ENCODE peak calls at places on chromosome 3, in ten cellular contexts. Z is fibroblast of the aortic adventitia, R is MCF 10A, V is astrocyte of the cerebellum, K is left cardiac atrium, W is immature natural killer cell, E is spleen, N is iPS-NIHi11, T is HAP-1, U is CD14-positive monocyte. A is an unnamed sample.

GRCh38 chr3:64451283-64452012 is 226.2 kb upstream of the PRICKLE2 start:
- DNase-seq in Z (no peak), R (no peak), V (no peak), K (no peak), W (no peak), E (no peak), N (no peak), T (no peak), U (no peak), A (no peak)

GRCh38 chr3:177050466-177051237 is 146.6 kb downstream of the TBL1XR1 start:
- DNase-seq in Z (peak; percentile 78), R (peak; percentile 53), V (peak; percentile 35), K (no peak), W (peak; percentile 41), E (no peak), N (no peak), T (no peak), U (no peak), A (no peak)

GRCh38 chr3:165507576-165507975 is 311.4 kb upstream of the SLITRK3 start:
- DNase-seq in Z (no peak), R (no peak), V (no peak), K (no peak), W (no peak), E (no peak), N (no peak), T (no peak), U (no peak), A (no peak)

GRCh38 chr3:122794779-122795673 is at the start of gene SLC49A4:
- DNase-seq in Z (peak; percentile 59), R (peak; percentile 87), V (peak; percentile 34), K (peak; percentile 79), W (peak; percentile 83), E (peak; percentile 95), N (peak; percentile 92), T (peak; percentile 87), U (peak; percentile 87), A (peak; percentile 91)

GRCh38 chr3:44902628-44903027 is 28.2 kb downstream of the TGM4 start:
- DNase-seq in Z (peak; percentile 41), R (no peak), V (no peak), K (no peak), W (no peak), E (no peak), N (no peak), T (no peak), U (no peak), A (no peak)

GRCh38 chr3:161221881-161222600 is 930 bp downstream of the NMD3 start:
- DNase-seq in Z (peak; percentile 48), R (peak; percentile 36), V (no peak), K (peak; percentile 27), W (no peak), E (no peak), N (no peak), T (peak; percentile 22), U (no peak), A (no peak)

GRCh38 chr3:43499256-43499655 is 122.6 kb downstream of the ANO10 start:
- DNase-seq in Z (no peak), R (no peak), V (no peak), K (no peak), W (no peak), E (no peak), N (no peak), T (no peak), U (no peak), A (no peak)

GRCh38 chr3:40971191-40972168 is 227.8 kb upstream of the CTNNB1 start:
- DNase-seq in Z (peak; percentile 95), R (peak; percentile 98), V (peak; percentile 88), K (peak; percentile 84), W (peak; percentile 57), E (peak; percentile 79), N (no peak), T (no peak), U (peak; percentile 94), A (peak; percentile 20)

GRCh38 chr3:131501949-131502348 is 822 bp downstream of the MRPL3 start:
- DNase-seq in Z (peak; percentile 1), R (peak; percentile 18), V (no peak), K (no peak), W (no peak), E (no peak), N (peak; percentile 15), T (no peak), U (no peak), A (peak; percentile 10)

GRCh38 chr3:30333903-30334302 is 272.5 kb upstream of the TGFBR2 start:
- DNase-seq in Z (peak; percentile 61), R (no peak), V (no peak), K (no peak), W (no peak), E (no peak), N (no peak), T (no peak), U (no peak), A (no peak)

GRCh38 chr3:37995652-37996641 is 5.4 kb downstream of the VILL start:
- DNase-seq in Z (no peak), R (no peak), V (no peak), K (peak; percentile 9), W (no peak), E (peak; percentile 72), N (no peak), T (no peak), U (peak; percentile 35), A (no peak)

GRCh38 chr3:42600958-42601675 is 631 bp downstream of the NKTR start:
- DNase-seq in Z (peak; percentile 60), R (peak; percentile 73), V (peak; percentile 20), K (peak; percentile 79), W (no peak), E (no peak), N (no peak), T (no peak), U (peak; percentile 56), A (peak; percentile 73)

GRCh38 chr3:197694251-197694650 is 42.5 kb downstream of the RUBCN start:
- DNase-seq in Z (no peak), R (no peak), V (no peak), K (no peak), W (no peak), E (no peak), N (no peak), T (no peak), U (no peak), A (no peak)

GRCh38 chr3:59809750-59810444 is 760.1 kb upstream of the CFAP20DC start:
- DNase-seq in Z (peak; percentile 61), R (peak; percentile 33), V (peak; percentile 55), K (no peak), W (peak; percentile 6), E (no peak), N (no peak), T (peak; percentile 11), U (no peak), A (peak; percentile 50)

GRCh38 chr3:61975199-61975598 is 398.2 kb downstream of the FEZF2 start:
- DNase-seq in Z (peak; percentile 25), R (no peak), V (no peak), K (no peak), W (no peak), E (no peak), N (no peak), T (no peak), U (no peak), A (no peak)

GRCh38 chr3:17670749-17671148 is 71.7 kb downstream of the TBC1D5 start:
- DNase-seq in Z (peak; percentile 2), R (no peak), V (no peak), K (no peak), W (no peak), E (no peak), N (no peak), T (no peak), U (no peak), A (no peak)

GRCh38 chr3:128908951-128909350 is 29.5 kb downstream of the ACAD9 start:
- DNase-seq in Z (no peak), R (no peak), V (no peak), K (no peak), W (no peak), E (no peak), N (no peak), T (no peak), U (peak; percentile 40), A (no peak)

GRCh38 chr3:52788890-52789745 is 5.5 kb upstream of the ITIH3 start:
- DNase-seq in Z (no peak), R (no peak), V (no peak), K (no peak), W (no peak), E (peak; percentile 53), N (no peak), T (no peak), U (no peak), A (no peak)

GRCh38 chr3:99634881-99635280 is 3.5 kb upstream of the COL8A1 start:
- DNase-seq in Z (no peak), R (no peak), V (no peak), K (no peak), W (no peak), E (no peak), N (no peak), T (no peak), U (no peak), A (no peak)